ENCODE peak calls at places on chromosomes 11 and 22, in six cellular contexts. P is mesendoderm, L is mesenchymal stem cell, E is neuronal stem cell, W is H1, C is trophoblast cell. F is an unnamed sample. For H3K79me1 and H3K36me3, the result is how much of the 10 kb centered on the place peaks cover.

GRCh38 chr11:122355968-122356367 is 240.0 kb upstream of the BLID start:
- DNase-seq in E (no peak), W (no peak), L (no peak), C (no peak), P (no peak), F (no peak)

GRCh38 chr11:6925636-6926207 is 504 bp upstream of the ZNF215 start:
- DNase-seq in E (no peak), C (peak), L (peak), W (no peak), P (peak), F (peak)

GRCh38 chr22:32949719-32950118 is 108.5 kb downstream of the SYN3 start:
- DNase-seq in C (peak), P (peak), L (peak), E (no peak), W (no peak), F (no peak)

GRCh38 chr11:134098566-134099184 is 29.8 kb downstream of the JAM3 start:
- DNase-seq in C (peak), P (peak), W (no peak), L (no peak), E (no peak), F (no peak)

GRCh38 chr22:39244496-39245129 is at the start of gene PDGFB:
- DNase-seq in P (peak), E (no peak), C (peak), L (peak), W (no peak), F (no peak)

GRCh38 chr11:57641011-57641410 is 8.7 kb downstream of the YPEL4 start:
- DNase-seq in L (peak), P (peak), C (peak), E (no peak), W (no peak), F (no peak)

GRCh38 chr22:39519681-39520053 is 695 bp upstream of the ATF4 start:
- DNase-seq in E (no peak), C (no peak), P (peak), W (no peak), L (peak), F (no peak)

GRCh38 chr11:96393753-96394348 is 4.0 kb downstream of the JRKL start:
- DNase-seq in E (no peak), L (peak), W (no peak), C (peak), P (peak), F (peak)

GRCh38 chr11:64040684-64041267 is 5.0 kb downstream of the FLRT1 start:
- DNase-seq in P (no peak), L (no peak), E (no peak), W (no peak), C (no peak), F (no peak)

GRCh38 chr11:32418836-32419235 is 16.5 kb downstream of the WT1 start:
- DNase-seq in L (no peak), P (no peak), C (no peak), E (no peak), W (no peak), F (no peak)

GRCh38 chr22:20227363-20227762 is 40.8 kb downstream of the RTN4R start:
- DNase-seq in C (no peak), L (no peak), P (no peak), E (no peak), W (no peak), F (no peak)

GRCh38 chr11:115398333-115398732 is 105.9 kb downstream of the CADM1 start:
- DNase-seq in L (peak), W (no peak), C (no peak), E (no peak), P (no peak), F (peak)

GRCh38 chr11:69356703-69357457 is 62.9 kb downstream of the MYEOV start:
- DNase-seq in E (no peak), C (no peak), W (no peak), L (no peak), P (no peak), F (no peak)

GRCh38 chr11:65210361-65210731 is 28.6 kb downstream of the CAPN1 start:
- DNase-seq in E (no peak), P (no peak), C (no peak), W (no peak), L (no peak), F (no peak)

GRCh38 chr11:16959528-16960100 is 54.6 kb downstream of the PLEKHA7 start:
- DNase-seq in L (no peak), W (no peak), E (no peak), C (no peak), P (peak), F (no peak)
- H3K79me1 ChIP-seq in L (under half), W (under half), E (under half), C (under half), P (under half), F (under half)

DNA sequence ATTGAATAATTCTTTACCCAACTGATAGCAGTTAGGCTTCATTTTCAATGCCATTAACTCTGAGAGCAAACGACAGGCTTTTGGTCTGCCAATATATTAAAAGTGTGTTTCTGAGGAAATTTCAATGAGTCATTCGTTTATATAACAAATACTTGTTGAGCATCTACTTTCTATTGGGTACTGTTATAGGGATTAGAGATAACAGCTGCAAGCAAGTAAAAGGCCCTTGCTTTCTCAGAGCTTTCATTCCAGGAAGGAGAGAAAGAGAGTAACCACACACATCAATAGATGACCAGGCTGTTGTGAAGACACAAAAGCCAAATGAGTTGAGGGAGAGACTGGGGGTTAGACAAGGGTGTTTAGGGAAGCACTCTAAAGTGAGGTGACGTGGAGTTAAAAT is 35.7 kb downstream of the CD44 start:
- DNase-seq in C (no peak), E (no peak), P (no peak), L (peak), W (no peak), F (peak)
- H3K36me3 ChIP-seq in C (under half), E (under half), P (under half), L (under half), W (under half), F (under half)

GRCh38 chr11:12329169-12329568 is 48.2 kb upstream of the PARVA start:
- DNase-seq in C (peak), L (no peak), P (no peak), W (no peak), E (no peak), F (no peak)
- H3K79me1 ChIP-seq in C (under half), L (under half), P (under half), W (under half), E (under half), F (under half)

DNA sequence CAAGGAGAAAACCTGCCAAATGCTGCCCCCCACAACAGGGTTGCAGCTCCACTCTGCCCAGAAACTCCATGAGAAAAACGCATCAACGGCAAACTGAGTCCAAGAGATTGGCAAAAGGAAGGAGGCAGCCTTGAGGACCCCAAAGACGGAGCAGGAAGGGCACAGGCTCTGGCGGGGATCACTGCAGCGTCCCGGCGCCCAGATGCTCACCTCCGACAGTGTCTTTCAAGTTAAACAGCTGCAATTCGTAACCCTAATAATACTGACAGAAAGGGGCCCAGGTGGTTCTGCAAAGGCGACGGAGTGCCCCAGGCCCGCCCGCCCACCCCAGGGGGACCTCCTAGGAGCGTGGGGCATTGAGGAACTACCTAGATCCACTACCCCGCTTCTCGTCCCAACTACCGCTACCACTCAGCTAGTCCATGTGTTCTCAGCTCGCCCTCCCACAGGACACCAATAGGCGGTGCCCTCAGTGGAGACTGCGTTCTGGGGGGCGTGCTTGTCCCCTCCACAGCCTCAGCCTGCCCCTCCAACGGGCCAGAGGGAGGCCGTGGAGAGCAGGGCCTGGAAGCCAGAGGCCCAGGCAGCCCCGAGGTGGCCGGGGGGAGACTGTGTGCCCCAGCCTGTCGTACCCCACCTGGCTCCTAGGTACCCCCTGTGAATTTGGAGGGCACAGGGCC is 127.4 kb downstream of the PHF21B start:
- DNase-seq in L (no peak), E (no peak), C (no peak), W (no peak), P (no peak), F (no peak)
- H3K36me3 ChIP-seq in L (under half), E (under half), C (under half), W (under half), P (under half), F (under half)

GRCh38 chr11:30471244-30471643 is 114.9 kb downstream of the MPPED2 start:
- DNase-seq in W (no peak), E (no peak), L (no peak), P (no peak), C (no peak), F (no peak)
- H3K79me1 ChIP-seq in W (under half), E (under half), L (under half), P (under half), C (under half), F (under half)

GRCh38 chr11:1752907-1753425 is 2.6 kb upstream of the IFITM10 start:
- DNase-seq in E (no peak), C (no peak), P (no peak), L (no peak), W (no peak), F (no peak)
- H3K36me3 ChIP-seq in E (under half), C (under half), P (under half), L (half or more), W (under half), F (under half)